ENCODE peak calls at places on chromosomes 3 and 15, in nine cellular contexts. N is tibial nerve; W is cardiac muscle cell; V is esophagus squamous epithelium; H is CD4-positive, CD25-positive, alpha-beta regulatory T cell; S is PC-9; L is SK-N-SH; T is neuronal stem cell; K is BE2C. B is an unnamed sample. For H3K4me1, the result is how much of the 10 kb centered on the place peaks cover.

GRCh38 chr3:30626443-30627181 is 20.2 kb downstream of the TGFBR2 start:
- DNase-seq in N (no peak), W (peak), V (no peak), H (no peak), S (no peak), L (no peak), T (no peak), K (peak), B (no peak)

GRCh38 chr15:45314960-45315359 is 62.9 kb downstream of the SLC28A2 start:
- DNase-seq in N (no peak), W (peak), V (no peak), H (peak), S (peak), L (no peak), T (no peak), K (no peak), B (no peak)

GRCh38 chr3:183490653-183491052 is 62.2 kb upstream of the MCF2L2 start:
- DNase-seq in N (no peak), W (no peak), V (no peak), H (no peak), S (peak), L (no peak), T (no peak), K (no peak), B (peak)

GRCh38 chr15:75620043-75620775 is 5.3 kb downstream of the SNUPN start:
- DNase-seq in N (peak), W (peak), V (no peak), H (no peak), S (no peak), L (no peak), T (no peak), K (no peak), B (no peak)

GRCh38 chr3:162487138-162487537 is 990.5 kb downstream of the OTOL1 start:
- DNase-seq in N (no peak), W (peak), V (no peak), H (no peak), S (no peak), L (no peak), T (no peak), K (no peak), B (no peak)

GRCh38 chr3:121758727-121759450 is 9.3 kb upstream of the GOLGB1 start:
- DNase-seq in N (no peak), W (peak), V (no peak), H (no peak), S (no peak), L (no peak), T (no peak), K (no peak), B (no peak)

GRCh38 chr3:180870008-180870733 is 42.3 kb upstream of the FXR1 start:
- DNase-seq in N (peak), W (peak), V (no peak), H (no peak), S (no peak), L (no peak), T (peak), K (no peak), B (no peak)

GRCh38 chr15:77819841-77820728 is 187.4 kb upstream of the LINGO1 start:
- DNase-seq in N (no peak), W (peak), V (no peak), H (no peak), S (peak), L (peak), T (no peak), K (peak), B (no peak)

GRCh38 chr3:175288616-175289015 is 429.5 kb downstream of the NAALADL2 start:
- DNase-seq in N (no peak), W (peak), V (no peak), H (no peak), S (no peak), L (no peak), T (no peak), K (no peak), B (no peak)

GRCh38 chr3:24684506-24685023 is 189.9 kb upstream of the THRB start:
- DNase-seq in N (no peak), W (no peak), V (no peak), H (no peak), S (no peak), L (no peak), T (no peak), K (no peak), B (no peak)

GRCh38 chr3:145882416-145882815 is 278.6 kb downstream of the PLOD2 start:
- DNase-seq in N (no peak), W (peak), V (no peak), H (no peak), S (no peak), L (no peak), T (no peak), K (no peak), B (no peak)

GRCh38 chr3:196604548-196604947 is 34.9 kb upstream of the NRROS start:
- DNase-seq in N (no peak), W (no peak), V (no peak), H (peak), S (no peak), L (no peak), T (no peak), K (no peak), B (peak)

GRCh38 chr3:174619244-174619643 is 239.9 kb upstream of the NAALADL2 start:
- DNase-seq in N (no peak), W (no peak), V (no peak), H (no peak), S (no peak), L (no peak), T (no peak), K (no peak), B (no peak)

GRCh38 chr15:92091155-92091734 is 237.7 kb downstream of the SLCO3A1 start:
- DNase-seq in N (peak), W (peak), V (no peak), H (no peak), S (peak), L (peak), T (peak), K (peak), B (no peak)

GRCh38 chr3:157100997-157101396 is 59.0 kb downstream of the CCNL1 start:
- DNase-seq in N (no peak), W (no peak), V (no peak), H (no peak), S (no peak), L (no peak), T (no peak), K (no peak), B (no peak)

GRCh38 chr3:25471081-25471768 is 43.2 kb downstream of the RARB start:
- DNase-seq in N (no peak), W (peak), V (no peak), H (no peak), S (no peak), L (no peak), T (no peak), K (no peak), B (no peak)

GRCh38 chr3:16151109-16151508 is 23.4 kb upstream of the GALNT15 start:
- DNase-seq in N (peak), W (peak), V (no peak), H (peak), S (no peak), L (no peak), T (no peak), K (no peak), B (no peak)

GRCh38 chr3:183538475-183538874 is 17.0 kb downstream of the KLHL6 start:
- DNase-seq in N (no peak), W (no peak), V (no peak), H (no peak), S (no peak), L (no peak), T (no peak), K (no peak), B (no peak)

GRCh38 chr3:44983413-44984040 is 7.5 kb downstream of the EXOSC7 start:
- DNase-seq in N (no peak), W (no peak), V (no peak), H (peak), S (peak), L (no peak), T (no peak), K (no peak), B (no peak)
- H3K4me1 ChIP-seq in N (under half), W (under half), V (under half), H (under half), S (half or more), L (under half), T (under half), K (under half), B (under half)

GRCh38 chr3:179589143-179589542 is 15.3 kb downstream of the MRPL47 start:
- DNase-seq in N (no peak), W (peak), V (no peak), H (no peak), S (no peak), L (no peak), T (no peak), K (no peak), B (no peak)

GRCh38 chr3:179590669-179591068 is 13.8 kb downstream of the MRPL47 start:
- DNase-seq in N (no peak), W (no peak), V (no peak), H (no peak), S (no peak), L (no peak), T (no peak), K (no peak), B (no peak)

DNA sequence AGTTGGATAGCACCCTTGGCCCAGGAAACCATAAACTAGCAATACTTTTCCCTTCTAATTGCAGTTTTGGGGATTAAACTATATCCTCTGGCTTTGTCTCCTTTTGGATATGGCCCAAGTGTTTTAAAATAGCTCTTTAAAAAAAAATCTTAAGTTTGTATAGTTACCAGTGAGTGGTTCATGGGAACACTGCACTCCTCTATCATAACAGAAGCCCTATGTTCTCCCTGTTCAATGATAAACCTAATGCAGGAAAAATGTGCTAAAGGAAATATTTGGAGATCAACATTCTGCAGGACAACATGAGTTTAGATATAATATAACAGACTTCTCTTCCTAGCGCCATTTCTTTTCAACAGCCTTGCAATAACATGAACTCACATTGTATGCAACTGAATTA is 13.1 kb downstream of the MRPL47 start:
- DNase-seq in N (no peak), W (no peak), V (no peak), H (no peak), S (no peak), L (no peak), T (no peak), K (no peak), B (no peak)
- H3K4me1 ChIP-seq in N (under half), W (under half), V (under half), H (under half), S (under half), L (under half), T (under half), K (under half), B (under half)

DNA sequence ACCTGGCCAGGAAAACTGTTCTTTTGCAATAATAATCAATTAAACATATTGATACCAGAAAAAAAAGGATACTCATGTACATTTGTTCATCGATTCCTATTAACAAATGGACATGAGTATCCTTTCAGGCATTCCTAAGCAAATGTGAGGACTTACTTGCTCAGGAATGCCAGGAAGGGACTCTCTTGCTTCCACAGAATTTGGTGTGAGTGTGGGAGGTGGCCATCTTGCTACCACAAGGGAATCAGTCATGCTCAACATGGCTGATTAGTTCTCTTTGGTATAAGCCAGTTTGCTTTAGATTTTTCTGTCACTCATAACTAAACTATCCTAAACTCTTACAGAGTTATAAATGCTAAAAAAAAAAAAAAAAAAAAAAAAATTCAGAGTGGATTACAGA is 98.8 kb downstream of the PLD1 start:
- DNase-seq in N (no peak), W (peak), V (no peak), H (no peak), S (no peak), L (no peak), T (no peak), K (no peak), B (no peak)
- H3K4me1 ChIP-seq in N (under half), W (under half), V (under half), H (under half), S (under half), L (under half), T (under half), K (under half), B (under half)

GRCh38 chr3:46695177-46695961 is 1.9 kb upstream of the ALS2CL start:
- DNase-seq in N (peak), W (peak), V (no peak), H (peak), S (no peak), L (peak), T (no peak), K (no peak), B (peak)
- H3K4me1 ChIP-seq in N (under half), W (under half), V (half or more), H (half or more), S (under half), L (under half), T (under half), K (under half), B (half or more)

GRCh38 chr3:71008350-71008923 is 575.1 kb downstream of the FOXP1 start:
- DNase-seq in N (no peak), W (no peak), V (no peak), H (no peak), S (no peak), L (no peak), T (no peak), K (no peak), B (no peak)
- H3K4me1 ChIP-seq in N (under half), W (under half), V (under half), H (half or more), S (under half), L (under half), T (under half), K (under half), B (half or more)

GRCh38 chr3:48432411-48433371 is 2.8 kb upstream of the PLXNB1 start:
- DNase-seq in N (no peak), W (no peak), V (no peak), H (peak), S (no peak), L (peak), T (no peak), K (no peak), B (no peak)
- H3K4me1 ChIP-seq in N (under half), W (under half), V (half or more), H (under half), S (half or more), L (under half), T (under half), K (under half), B (under half)